ENCODE peak calls at places on chromosomes 2 and 18, in nine cellular contexts. One of them, this sample, is unnamed.
A peak's percentile ranks its signal among the peaks of the same experiment; 100 is the strongest.

GRCh38 chr2:162118166-162119031 is 33.6 kb downstream of the GCG start:
- DNase-seq in cardiac fibroblast: peak; percentile 60
- DNase-seq in A549: no peak
- DNase-seq in EL: peak; percentile 86
- DNase-seq in sigmoid colon: peak; percentile 69
- DNase-seq in NCI-H510A treated with DMSO at 0.1 percent for 48 hours: no peak
- DNase-seq in CD8-positive, alpha-beta memory T cell: no peak
- DNase-seq in activated naive CD4-positive, alpha-beta T cell treated with anti-CD3 and anti-CD28 coated beads for 36 hours: no peak
- DNase-seq in activated CD4-positive, alpha-beta T cell treated with anti-CD3 and anti-CD28 coated beads for 48 hours: no peak
- DNase-seq in this sample: peak; percentile 87

GRCh38 chr2:189261431-189261841 is 81.9 kb upstream of the COL5A2 start:
- DNase-seq in A549: no peak
- DNase-seq in CD8-positive, alpha-beta memory T cell: no peak
- DNase-seq in NCI-H510A treated with DMSO at 0.1 percent for 48 hours: no peak
- DNase-seq in activated CD4-positive, alpha-beta T cell treated with anti-CD3 and anti-CD28 coated beads for 48 hours: no peak
- DNase-seq in cardiac fibroblast: peak; percentile 83
- DNase-seq in activated naive CD4-positive, alpha-beta T cell treated with anti-CD3 and anti-CD28 coated beads for 36 hours: no peak
- DNase-seq in sigmoid colon: no peak
- DNase-seq in EL: peak; percentile 84
- DNase-seq in this sample: peak; percentile 65

GRCh38 chr18:75474332-75474731 is 46.8 kb upstream of the SMIM21 start:
- DNase-seq in sigmoid colon: no peak
- DNase-seq in EL: no peak
- DNase-seq in CD8-positive, alpha-beta memory T cell: no peak
- DNase-seq in activated CD4-positive, alpha-beta T cell treated with anti-CD3 and anti-CD28 coated beads for 48 hours: no peak
- DNase-seq in A549: no peak
- DNase-seq in cardiac fibroblast: no peak
- DNase-seq in NCI-H510A treated with DMSO at 0.1 percent for 48 hours: no peak
- DNase-seq in activated naive CD4-positive, alpha-beta T cell treated with anti-CD3 and anti-CD28 coated beads for 36 hours: no peak
- DNase-seq in this sample: no peak

GRCh38 chr2:232592687-232593407 is 40.6 kb upstream of the EFHD1 start:
- DNase-seq in CD8-positive, alpha-beta memory T cell: no peak
- DNase-seq in sigmoid colon: no peak
- DNase-seq in NCI-H510A treated with DMSO at 0.1 percent for 48 hours: no peak
- DNase-seq in A549: peak; percentile 38
- DNase-seq in cardiac fibroblast: peak; percentile 73
- DNase-seq in activated CD4-positive, alpha-beta T cell treated with anti-CD3 and anti-CD28 coated beads for 48 hours: no peak
- DNase-seq in EL: peak; percentile 54
- DNase-seq in activated naive CD4-positive, alpha-beta T cell treated with anti-CD3 and anti-CD28 coated beads for 36 hours: peak; percentile 24
- DNase-seq in this sample: peak; percentile 96

GRCh38 chr2:53475320-53475719 is 292.3 kb upstream of the CHAC2 start:
- DNase-seq in sigmoid colon: no peak
- DNase-seq in activated CD4-positive, alpha-beta T cell treated with anti-CD3 and anti-CD28 coated beads for 48 hours: no peak
- DNase-seq in CD8-positive, alpha-beta memory T cell: no peak
- DNase-seq in A549: no peak
- DNase-seq in NCI-H510A treated with DMSO at 0.1 percent for 48 hours: no peak
- DNase-seq in cardiac fibroblast: no peak
- DNase-seq in activated naive CD4-positive, alpha-beta T cell treated with anti-CD3 and anti-CD28 coated beads for 36 hours: no peak
- DNase-seq in EL: peak; percentile 95
- DNase-seq in this sample: peak; percentile 93

GRCh38 chr2:132562245-132562644 is 107.8 kb downstream of the LYPD1 start:
- DNase-seq in sigmoid colon: no peak
- DNase-seq in A549: no peak
- DNase-seq in activated naive CD4-positive, alpha-beta T cell treated with anti-CD3 and anti-CD28 coated beads for 36 hours: no peak
- DNase-seq in EL: peak; percentile 50
- DNase-seq in activated CD4-positive, alpha-beta T cell treated with anti-CD3 and anti-CD28 coated beads for 48 hours: no peak
- DNase-seq in NCI-H510A treated with DMSO at 0.1 percent for 48 hours: no peak
- DNase-seq in cardiac fibroblast: no peak
- DNase-seq in CD8-positive, alpha-beta memory T cell: no peak
- DNase-seq in this sample: peak; percentile 53

GRCh38 chr2:46179037-46179621 is 118.1 kb upstream of the EPAS1 start:
- DNase-seq in sigmoid colon: peak; percentile 90
- DNase-seq in cardiac fibroblast: peak; percentile 98
- DNase-seq in activated CD4-positive, alpha-beta T cell treated with anti-CD3 and anti-CD28 coated beads for 48 hours: peak; percentile 61
- DNase-seq in NCI-H510A treated with DMSO at 0.1 percent for 48 hours: peak; percentile 42
- DNase-seq in activated naive CD4-positive, alpha-beta T cell treated with anti-CD3 and anti-CD28 coated beads for 36 hours: peak; percentile 76
- DNase-seq in A549: no peak
- DNase-seq in EL: peak; percentile 96
- DNase-seq in CD8-positive, alpha-beta memory T cell: peak; percentile 79
- DNase-seq in this sample: peak; percentile 94

GRCh38 chr2:146879882-146880281 is 964.9 kb upstream of the ACVR2A start:
- DNase-seq in sigmoid colon: no peak
- DNase-seq in CD8-positive, alpha-beta memory T cell: no peak
- DNase-seq in activated CD4-positive, alpha-beta T cell treated with anti-CD3 and anti-CD28 coated beads for 48 hours: no peak
- DNase-seq in A549: no peak
- DNase-seq in EL: peak; percentile 27
- DNase-seq in activated naive CD4-positive, alpha-beta T cell treated with anti-CD3 and anti-CD28 coated beads for 36 hours: no peak
- DNase-seq in cardiac fibroblast: no peak
- DNase-seq in NCI-H510A treated with DMSO at 0.1 percent for 48 hours: no peak
- DNase-seq in this sample: no peak

GRCh38 chr2:22904126-22904684 is 480.8 kb upstream of the KLHL29 start:
- DNase-seq in A549: peak; percentile 19
- DNase-seq in activated CD4-positive, alpha-beta T cell treated with anti-CD3 and anti-CD28 coated beads for 48 hours: peak; percentile 36
- DNase-seq in activated naive CD4-positive, alpha-beta T cell treated with anti-CD3 and anti-CD28 coated beads for 36 hours: peak; percentile 30
- DNase-seq in CD8-positive, alpha-beta memory T cell: no peak
- DNase-seq in sigmoid colon: no peak
- DNase-seq in EL: peak; percentile 2
- DNase-seq in cardiac fibroblast: peak; percentile 4
- DNase-seq in NCI-H510A treated with DMSO at 0.1 percent for 48 hours: no peak
- DNase-seq in this sample: no peak

GRCh38 chr2:43129254-43129653 is 97.2 kb downstream of the ZFP36L2 start:
- DNase-seq in cardiac fibroblast: no peak
- DNase-seq in CD8-positive, alpha-beta memory T cell: no peak
- DNase-seq in activated CD4-positive, alpha-beta T cell treated with anti-CD3 and anti-CD28 coated beads for 48 hours: no peak
- DNase-seq in NCI-H510A treated with DMSO at 0.1 percent for 48 hours: no peak
- DNase-seq in EL: no peak
- DNase-seq in A549: no peak
- DNase-seq in activated naive CD4-positive, alpha-beta T cell treated with anti-CD3 and anti-CD28 coated beads for 36 hours: no peak
- DNase-seq in sigmoid colon: peak; percentile 46
- DNase-seq in this sample: no peak

GRCh38 chr2:14572588-14573089 is 59.9 kb upstream of the LRATD1 start:
- DNase-seq in EL: no peak
- DNase-seq in activated CD4-positive, alpha-beta T cell treated with anti-CD3 and anti-CD28 coated beads for 48 hours: no peak
- DNase-seq in sigmoid colon: no peak
- DNase-seq in CD8-positive, alpha-beta memory T cell: no peak
- DNase-seq in NCI-H510A treated with DMSO at 0.1 percent for 48 hours: peak; percentile 14
- DNase-seq in activated naive CD4-positive, alpha-beta T cell treated with anti-CD3 and anti-CD28 coated beads for 36 hours: no peak
- DNase-seq in A549: no peak
- DNase-seq in cardiac fibroblast: no peak
- DNase-seq in this sample: no peak

GRCh38 chr18:49460958-49461601 is 635 bp upstream of the DYM start:
- DNase-seq in CD8-positive, alpha-beta memory T cell: no peak
- DNase-seq in cardiac fibroblast: peak; percentile 71
- DNase-seq in NCI-H510A treated with DMSO at 0.1 percent for 48 hours: peak; percentile 45
- DNase-seq in activated CD4-positive, alpha-beta T cell treated with anti-CD3 and anti-CD28 coated beads for 48 hours: no peak
- DNase-seq in sigmoid colon: no peak
- DNase-seq in activated naive CD4-positive, alpha-beta T cell treated with anti-CD3 and anti-CD28 coated beads for 36 hours: no peak
- DNase-seq in EL: no peak
- DNase-seq in A549: no peak
- DNase-seq in this sample: no peak

GRCh38 chr2:85134255-85135065 is 1.3 kb downstream of the TCF7L1 start:
- DNase-seq in activated naive CD4-positive, alpha-beta T cell treated with anti-CD3 and anti-CD28 coated beads for 36 hours: peak; percentile 8
- DNase-seq in cardiac fibroblast: peak; percentile 63
- DNase-seq in A549: no peak
- DNase-seq in sigmoid colon: peak; percentile 73
- DNase-seq in NCI-H510A treated with DMSO at 0.1 percent for 48 hours: no peak
- DNase-seq in CD8-positive, alpha-beta memory T cell: no peak
- DNase-seq in EL: peak; percentile 13
- DNase-seq in activated CD4-positive, alpha-beta T cell treated with anti-CD3 and anti-CD28 coated beads for 48 hours: peak; percentile 22
- DNase-seq in this sample: no peak

GRCh38 chr2:202203348-202203747 is 35.0 kb downstream of the SUMO1 start:
- DNase-seq in activated naive CD4-positive, alpha-beta T cell treated with anti-CD3 and anti-CD28 coated beads for 36 hours: no peak
- DNase-seq in activated CD4-positive, alpha-beta T cell treated with anti-CD3 and anti-CD28 coated beads for 48 hours: no peak
- DNase-seq in NCI-H510A treated with DMSO at 0.1 percent for 48 hours: no peak
- DNase-seq in CD8-positive, alpha-beta memory T cell: no peak
- DNase-seq in cardiac fibroblast: no peak
- DNase-seq in A549: no peak
- DNase-seq in sigmoid colon: no peak
- DNase-seq in EL: no peak
- DNase-seq in this sample: no peak

GRCh38 chr2:169806586-169806985 is 7.9 kb downstream of the SSB start:
- DNase-seq in EL: no peak
- DNase-seq in activated CD4-positive, alpha-beta T cell treated with anti-CD3 and anti-CD28 coated beads for 48 hours: no peak
- DNase-seq in A549: no peak
- DNase-seq in activated naive CD4-positive, alpha-beta T cell treated with anti-CD3 and anti-CD28 coated beads for 36 hours: no peak
- DNase-seq in NCI-H510A treated with DMSO at 0.1 percent for 48 hours: no peak
- DNase-seq in cardiac fibroblast: no peak
- DNase-seq in CD8-positive, alpha-beta memory T cell: no peak
- DNase-seq in sigmoid colon: no peak
- DNase-seq in this sample: no peak

GRCh38 chr2:98088261-98088660 is 1.3 kb downstream of the VWA3B start:
- DNase-seq in activated naive CD4-positive, alpha-beta T cell treated with anti-CD3 and anti-CD28 coated beads for 36 hours: no peak
- DNase-seq in sigmoid colon: peak; percentile 67
- DNase-seq in activated CD4-positive, alpha-beta T cell treated with anti-CD3 and anti-CD28 coated beads for 48 hours: no peak
- DNase-seq in EL: no peak
- DNase-seq in NCI-H510A treated with DMSO at 0.1 percent for 48 hours: no peak
- DNase-seq in A549: no peak
- DNase-seq in CD8-positive, alpha-beta memory T cell: no peak
- DNase-seq in cardiac fibroblast: no peak
- DNase-seq in this sample: no peak

GRCh38 chr2:110741491-110741980 is 9.2 kb downstream of the ACOXL start:
- DNase-seq in CD8-positive, alpha-beta memory T cell: no peak
- DNase-seq in activated CD4-positive, alpha-beta T cell treated with anti-CD3 and anti-CD28 coated beads for 48 hours: no peak
- DNase-seq in activated naive CD4-positive, alpha-beta T cell treated with anti-CD3 and anti-CD28 coated beads for 36 hours: no peak
- DNase-seq in cardiac fibroblast: peak; percentile 3
- DNase-seq in sigmoid colon: no peak
- DNase-seq in NCI-H510A treated with DMSO at 0.1 percent for 48 hours: no peak
- DNase-seq in EL: no peak
- DNase-seq in A549: no peak
- DNase-seq in this sample: no peak

GRCh38 chr2:36461039-36461681 is 105.6 kb downstream of the CRIM1 start:
- DNase-seq in CD8-positive, alpha-beta memory T cell: no peak
- DNase-seq in sigmoid colon: no peak
- DNase-seq in cardiac fibroblast: peak; percentile 94
- DNase-seq in A549: peak; percentile 28
- DNase-seq in activated CD4-positive, alpha-beta T cell treated with anti-CD3 and anti-CD28 coated beads for 48 hours: no peak
- DNase-seq in NCI-H510A treated with DMSO at 0.1 percent for 48 hours: no peak
- DNase-seq in activated naive CD4-positive, alpha-beta T cell treated with anti-CD3 and anti-CD28 coated beads for 36 hours: no peak
- DNase-seq in EL: peak; percentile 94
- DNase-seq in this sample: peak; percentile 90

GRCh38 chr2:28664120-28664842 is 87.3 kb upstream of the PPP1CB start:
- DNase-seq in EL: peak; percentile 17
- DNase-seq in CD8-positive, alpha-beta memory T cell: no peak
- DNase-seq in NCI-H510A treated with DMSO at 0.1 percent for 48 hours: peak; percentile 53
- DNase-seq in sigmoid colon: peak; percentile 89
- DNase-seq in activated CD4-positive, alpha-beta T cell treated with anti-CD3 and anti-CD28 coated beads for 48 hours: no peak
- DNase-seq in A549: no peak
- DNase-seq in cardiac fibroblast: peak; percentile 73
- DNase-seq in activated naive CD4-positive, alpha-beta T cell treated with anti-CD3 and anti-CD28 coated beads for 36 hours: no peak
- DNase-seq in this sample: no peak

GRCh38 chr2:203396667-203397066 is 68.5 kb downstream of the ABI2 start:
- DNase-seq in sigmoid colon: no peak
- DNase-seq in cardiac fibroblast: peak; percentile 17
- DNase-seq in activated CD4-positive, alpha-beta T cell treated with anti-CD3 and anti-CD28 coated beads for 48 hours: no peak
- DNase-seq in A549: peak; percentile 15
- DNase-seq in CD8-positive, alpha-beta memory T cell: no peak
- DNase-seq in NCI-H510A treated with DMSO at 0.1 percent for 48 hours: no peak
- DNase-seq in activated naive CD4-positive, alpha-beta T cell treated with anti-CD3 and anti-CD28 coated beads for 36 hours: no peak
- DNase-seq in EL: no peak
- DNase-seq in this sample: no peak

GRCh38 chr2:150282821-150283309 is 204.6 kb downstream of the RND3 start:
- DNase-seq in activated naive CD4-positive, alpha-beta T cell treated with anti-CD3 and anti-CD28 coated beads for 36 hours: no peak
- DNase-seq in cardiac fibroblast: peak; percentile 41
- DNase-seq in NCI-H510A treated with DMSO at 0.1 percent for 48 hours: no peak
- DNase-seq in CD8-positive, alpha-beta memory T cell: no peak
- DNase-seq in activated CD4-positive, alpha-beta T cell treated with anti-CD3 and anti-CD28 coated beads for 48 hours: no peak
- DNase-seq in sigmoid colon: no peak
- DNase-seq in A549: no peak
- DNase-seq in EL: no peak
- DNase-seq in this sample: peak; percentile 5